ENCODE peak calls at places on chromosome 20, in nine cellular contexts. W is B cell, J is SJCRH30, V is adipocyte, C is NCI-H1105, H is A549, N is MV-4-11, F is T follicular helper cell, O is RPMI8226. T is an unnamed sample.

GRCh38 chr20:53609501-53610445 is 16.1 kb upstream of the ZNF217 start:
- DNase-seq in H (peak; percentile 57), C (peak; percentile 47), O (peak; percentile 73), V (peak; percentile 41), W (peak; percentile 50), F (peak; percentile 67), N (peak; percentile 67), J (peak; percentile 90), T (no peak)

GRCh38 chr20:59823030-59823423 is 110.4 kb downstream of the SYCP2 start:
- DNase-seq in V (no peak), O (no peak), C (no peak), W (no peak), F (no peak), N (no peak), H (no peak), J (no peak), T (no peak)

GRCh38 chr20:37362821-37363220 is 16.9 kb downstream of the SRC start:
- DNase-seq in O (no peak), W (no peak), F (no peak), J (no peak), N (no peak), H (no peak), V (no peak), C (no peak), T (no peak)

GRCh38 chr20:57660510-57661199 is 40.4 kb upstream of the ZBP1 start:
- DNase-seq in H (no peak), W (no peak), V (no peak), J (peak; percentile 2), O (no peak), C (no peak), F (no peak), N (no peak), T (no peak)

GRCh38 chr20:36932476-36933426 is 18.8 kb downstream of the SAMHD1 start:
- DNase-seq in N (no peak), V (peak; percentile 79), F (no peak), C (no peak), O (no peak), H (no peak), J (no peak), W (no peak), T (no peak)

GRCh38 chr20:1944345-1945099 is 49.3 kb downstream of the SIRPA start:
- DNase-seq in N (no peak), J (no peak), W (no peak), H (no peak), O (no peak), F (no peak), C (no peak), V (no peak), T (no peak)

GRCh38 chr20:34390769-34391447 is 27.8 kb downstream of the ITCH start:
- DNase-seq in W (no peak), H (peak; percentile 36), J (peak; percentile 82), O (peak; percentile 44), N (peak; percentile 52), C (no peak), V (peak; percentile 83), F (no peak), T (no peak)

GRCh38 chr20:63708301-63709148 is 686 bp downstream of the ZGPAT start:
- DNase-seq in O (no peak), C (no peak), H (no peak), W (no peak), N (no peak), V (peak; percentile 30), F (no peak), J (peak; percentile 47), T (no peak)

GRCh38 chr20:57698191-57698866 is 11.5 kb downstream of the PMEPA1 start:
- DNase-seq in V (peak; percentile 93), C (no peak), N (peak; percentile 95), W (no peak), H (peak; percentile 99), J (peak; percentile 75), O (no peak), F (no peak), T (no peak)

GRCh38 chr20:34922654-34923381 is 32.8 kb downstream of the GSS start:
- DNase-seq in V (peak; percentile 94), H (peak; percentile 61), O (no peak), C (no peak), F (no peak), J (no peak), W (no peak), N (no peak), T (no peak)

GRCh38 chr20:51978081-51978501 is 175.8 kb upstream of the SALL4 start:
- DNase-seq in J (no peak), O (peak; percentile 34), H (no peak), W (no peak), C (peak; percentile 45), N (no peak), V (no peak), F (no peak), T (no peak)

GRCh38 chr20:32252189-32252588 is 25.3 kb upstream of the KIF3B start:
- DNase-seq in N (no peak), F (no peak), H (no peak), W (no peak), O (no peak), J (no peak), C (no peak), V (no peak), T (no peak)

GRCh38 chr20:32534661-32535240 is 50.4 kb downstream of the NOL4L start:
- DNase-seq in N (no peak), H (no peak), F (peak; percentile 49), C (no peak), O (no peak), W (no peak), J (no peak), V (no peak), T (no peak)

GRCh38 chr20:460707-461106 is 1.6 kb downstream of the TBC1D20 start:
- DNase-seq in N (no peak), W (no peak), O (peak; percentile 8), C (no peak), H (peak; percentile 54), V (peak; percentile 67), F (no peak), J (no peak), T (no peak)

GRCh38 chr20:20076297-20077065 is 24.1 kb downstream of the CFAP61 start:
- DNase-seq in H (no peak), W (no peak), V (peak; percentile 36), O (no peak), N (peak; percentile 97), C (no peak), F (no peak), J (peak; percentile 96), T (no peak)

GRCh38 chr20:62576815-62577214 is 65.5 kb upstream of the SLCO4A1 start:
- DNase-seq in W (no peak), V (peak; percentile 45), C (no peak), F (no peak), J (peak; percentile 73), H (no peak), N (no peak), O (peak; percentile 31), T (no peak)

GRCh38 chr20:25296094-25297093 is 48.5 kb downstream of the PYGB start:
- DNase-seq in V (no peak), N (peak; percentile 7), O (peak; percentile 88), F (no peak), C (no peak), W (no peak), J (no peak), H (peak; percentile 71), T (no peak)

T was measured in vagina.